ENCODE peak calls at places on chromosomes 12 and 14, in nine cellular contexts. S is NCI-H2029 treated with DMSO at 0.1 percent for 48 hours; J is NCI-H1105; D is activated T-cell treated with anti-CD3 and anti-CD28 coated beads for 24 hours; Q is HuH-7.5; Y is prostate gland; O is iris pigment epithelial cell; P is activated T-helper 9 cell treated with anti-CD3 and anti-CD28 coated beads, Interleukin-2, amount 50 U/mL, for 16 hours; W is RWPE1. I is an unnamed sample.

GRCh38 chr14:91919814-91920213 is 27.7 kb downstream of the FBLN5 start:
- DNase-seq in S (no peak), J (no peak), D (no peak), Q (no peak), Y (no peak), O (peak), P (no peak), W (no peak), I (no peak)

GRCh38 chr12:27383429-27384260 is 51.0 kb downstream of the BMAL2 start:
- DNase-seq in S (peak), J (peak), D (peak), Q (peak), Y (peak), O (peak), P (peak), W (peak), I (peak)

GRCh38 chr12:40325349-40325960 is 100.7 kb downstream of the LRRK2 start:
- DNase-seq in S (peak), J (peak), D (no peak), Q (peak), Y (no peak), O (peak), P (no peak), W (peak), I (peak)

GRCh38 chr12:64181504-64182291 is 40.4 kb downstream of the KICS2 start:
- DNase-seq in S (no peak), J (peak), D (no peak), Q (peak), Y (peak), O (peak), P (no peak), W (peak), I (peak)

GRCh38 chr14:95549656-95550585 is 15.1 kb downstream of the GLRX5 start:
- DNase-seq in S (no peak), J (no peak), D (no peak), Q (peak), Y (no peak), O (no peak), P (no peak), W (no peak), I (no peak)

GRCh38 chr12:111412007-111412829 is 6.5 kb downstream of the SH2B3 start:
- DNase-seq in S (no peak), J (no peak), D (no peak), Q (no peak), Y (no peak), O (no peak), P (no peak), W (no peak), I (no peak)

GRCh38 chr12:84148335-84148734 is 764.3 kb downstream of the SLC6A15 start:
- DNase-seq in S (no peak), J (no peak), D (no peak), Q (no peak), Y (no peak), O (no peak), P (no peak), W (no peak), I (no peak)

GRCh38 chr14:89384636-89385035 is 32.4 kb downstream of the FOXN3 start:
- DNase-seq in S (no peak), J (no peak), D (no peak), Q (no peak), Y (no peak), O (no peak), P (no peak), W (no peak), I (no peak)

GRCh38 chr14:75518625-75519024 is 3.6 kb upstream of the BATF start:
- DNase-seq in S (no peak), J (no peak), D (no peak), Q (no peak), Y (no peak), O (peak), P (no peak), W (no peak), I (no peak)

I was measured in PC-9.